ENCODE peak calls at places on chromosome 17, in eight cellular contexts. I, H, F, E, S, Q, G and A are unnamed samples.
A peak's percentile ranks its signal among the peaks of the same experiment; 100 is the strongest.

GRCh38 chr17:9181640-9182039 is 160.3 kb downstream of the NTN1 start:
- DNase-seq in I (no peak), Q (no peak), G (no peak), F (no peak), H (no peak), S (no peak), E (no peak), A (no peak)

GRCh38 chr17:73589096-73589980 is 54.9 kb downstream of the SDK2 start:
- DNase-seq in Q (no peak), I (no peak), S (no peak), E (no peak), F (no peak), H (no peak), G (no peak), A (no peak)

GRCh38 chr17:57915532-57915931 is 39.7 kb downstream of the CUEDC1 start:
- DNase-seq in Q (no peak), F (no peak), S (no peak), G (no peak), I (no peak), E (no peak), H (no peak), A (no peak)

GRCh38 chr17:496761-497586 is 144.4 kb upstream of the RPH3AL start:
- DNase-seq in F (no peak), I (no peak), Q (no peak), H (no peak), S (no peak), E (peak; percentile 68), G (no peak), A (no peak)

GRCh38 chr17:45336390-45337182 is 19.8 kb upstream of the MAP3K14 start:
- DNase-seq in G (peak; percentile 39), F (no peak), S (no peak), Q (no peak), E (no peak), H (no peak), I (no peak), A (no peak)

GRCh38 chr17:27605409-27605808 is 25.6 kb upstream of the LGALS9 start:
- DNase-seq in I (no peak), H (no peak), E (no peak), Q (no peak), S (no peak), F (no peak), G (no peak), A (no peak)

GRCh38 chr17:13626703-13627102 is 25.0 kb upstream of the HS3ST3A1 start:
- DNase-seq in I (no peak), S (no peak), E (peak; percentile 90), G (peak; percentile 8), F (no peak), H (no peak), Q (no peak), A (no peak)

GRCh38 chr17:12765544-12765943 is 23.8 kb upstream of the ARHGAP44 start:
- DNase-seq in F (no peak), H (no peak), I (no peak), S (peak; percentile 74), Q (no peak), E (peak; percentile 93), G (peak; percentile 6), A (no peak)

GRCh38 chr17:49358638-49359247 is 3.3 kb downstream of the ZNF652 start:
- DNase-seq in S (no peak), I (no peak), F (no peak), Q (no peak), H (no peak), G (no peak), E (peak; percentile 20), A (no peak)
- H3K4me1 ChIP-seq in S (peaks cover 28% of the 10 kb centered on the region), I (no peaks in the 10 kb centered on the region), F (peaks cover 56% of the 10 kb centered on the region), Q (peaks cover 53% of the 10 kb centered on the region), H (peaks cover 36% of the 10 kb centered on the region), G (peaks cover 15% of the 10 kb centered on the region), E (peaks cover 12% of the 10 kb centered on the region), A (peaks cover 28% of the 10 kb centered on the region)

GRCh38 chr17:21463204-21463661 is 87.1 kb downstream of the KCNJ12 start:
- DNase-seq in Q (no peak), E (no peak), I (no peak), H (no peak), S (no peak), F (no peak), G (no peak), A (no peak)

GRCh38 chr17:21463779-21464407 is 87.7 kb downstream of the KCNJ12 start:
- DNase-seq in F (no peak), E (peak; percentile 2), I (no peak), G (no peak), H (no peak), S (no peak), Q (no peak), A (no peak)

GRCh38 chr17:21466550-21466949 is 90.4 kb downstream of the KCNJ12 start:
- DNase-seq in H (no peak), Q (no peak), I (no peak), S (no peak), E (no peak), G (no peak), F (no peak), A (no peak)

GRCh38 chr17:21462259-21462658 is 86.1 kb downstream of the KCNJ12 start:
- DNase-seq in E (no peak), G (no peak), F (no peak), S (no peak), Q (no peak), H (no peak), I (no peak), A (no peak)

DNA sequence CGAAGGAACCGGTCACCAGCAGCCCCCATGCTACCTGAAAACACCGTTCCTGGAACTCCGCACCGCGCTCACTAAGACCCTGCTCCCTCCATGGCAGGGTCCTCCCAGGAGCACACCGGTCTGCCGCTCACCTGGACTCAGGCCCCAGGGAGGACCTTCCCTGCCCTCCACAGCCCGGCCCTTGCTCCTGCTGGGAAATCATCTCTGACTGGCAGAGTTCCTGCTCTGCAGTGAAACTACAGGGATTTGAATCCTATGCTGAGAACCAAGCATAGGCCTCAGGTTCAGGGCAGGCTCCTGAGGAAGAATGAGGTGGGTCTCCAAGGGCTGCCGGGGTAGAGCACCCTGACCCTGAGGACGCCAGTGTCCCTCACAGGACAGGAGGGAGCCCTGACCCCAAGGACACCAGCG is 88.5 kb downstream of the KCNJ12 start:
- DNase-seq in G (no peak), I (no peak), E (no peak), S (no peak), Q (no peak), H (no peak), F (no peak), A (no peak)
- H3K4me3 ChIP-seq in G (no peak overlapping the region), I (no peak overlapping the region), E (no peak overlapping the region), S (no peak overlapping the region), Q (no peak overlapping the region), H (no peak overlapping the region), F (no peak overlapping the region), A (no peak overlapping the region)

GRCh38 chr17:78180083-78180482 is 6.8 kb downstream of the TK1 start:
- DNase-seq in G (no peak), E (no peak), I (no peak), Q (no peak), S (no peak), H (no peak), F (no peak), A (no peak)
- H3K4me1 ChIP-seq in G (peaks cover 40% of the 10 kb centered on the region), E (no peaks in the 10 kb centered on the region), I (peaks cover 7% of the 10 kb centered on the region), Q (peaks cover 13% of the 10 kb centered on the region), S (peaks cover 27% of the 10 kb centered on the region), H (peaks cover 58% of the 10 kb centered on the region), F (peaks cover 27% of the 10 kb centered on the region), A (peaks cover 7% of the 10 kb centered on the region)

GRCh38 chr17:50288306-50288705 is 14.0 kb downstream of the TMEM92 start:
- DNase-seq in F (no peak), Q (no peak), S (no peak), H (no peak), G (no peak), E (no peak), I (peak; percentile 64), A (no peak)

GRCh38 chr17:50292465-50292864 is 18.2 kb downstream of the TMEM92 start:
- DNase-seq in F (no peak), I (no peak), Q (no peak), H (no peak), S (no peak), E (no peak), G (no peak), A (no peak)

GRCh38 chr17:50285941-50286340 is 11.7 kb downstream of the TMEM92 start:
- DNase-seq in I (no peak), F (no peak), E (no peak), G (no peak), S (no peak), Q (no peak), H (no peak), A (no peak)

GRCh38 chr17:50290074-50290702 is 15.9 kb downstream of the TMEM92 start:
- DNase-seq in S (peak; percentile 87), F (peak; percentile 61), E (peak; percentile 99), I (no peak), G (no peak), H (peak; percentile 72), Q (no peak), A (no peak)

GRCh38 chr17:50289268-50289667 is 15.0 kb downstream of the TMEM92 start:
- DNase-seq in Q (no peak), E (peak; percentile 56), F (no peak), S (no peak), I (no peak), G (no peak), H (no peak), A (no peak)
- H3K4me3 ChIP-seq in Q (no peak overlapping the region), E (peak overlapping the region; percentile 35), F (peak overlapping the region; percentile 17), S (peak overlapping the region; percentile 23), I (no peak overlapping the region), G (no peak overlapping the region), H (no peak overlapping the region), A (no peak overlapping the region)

DNA sequence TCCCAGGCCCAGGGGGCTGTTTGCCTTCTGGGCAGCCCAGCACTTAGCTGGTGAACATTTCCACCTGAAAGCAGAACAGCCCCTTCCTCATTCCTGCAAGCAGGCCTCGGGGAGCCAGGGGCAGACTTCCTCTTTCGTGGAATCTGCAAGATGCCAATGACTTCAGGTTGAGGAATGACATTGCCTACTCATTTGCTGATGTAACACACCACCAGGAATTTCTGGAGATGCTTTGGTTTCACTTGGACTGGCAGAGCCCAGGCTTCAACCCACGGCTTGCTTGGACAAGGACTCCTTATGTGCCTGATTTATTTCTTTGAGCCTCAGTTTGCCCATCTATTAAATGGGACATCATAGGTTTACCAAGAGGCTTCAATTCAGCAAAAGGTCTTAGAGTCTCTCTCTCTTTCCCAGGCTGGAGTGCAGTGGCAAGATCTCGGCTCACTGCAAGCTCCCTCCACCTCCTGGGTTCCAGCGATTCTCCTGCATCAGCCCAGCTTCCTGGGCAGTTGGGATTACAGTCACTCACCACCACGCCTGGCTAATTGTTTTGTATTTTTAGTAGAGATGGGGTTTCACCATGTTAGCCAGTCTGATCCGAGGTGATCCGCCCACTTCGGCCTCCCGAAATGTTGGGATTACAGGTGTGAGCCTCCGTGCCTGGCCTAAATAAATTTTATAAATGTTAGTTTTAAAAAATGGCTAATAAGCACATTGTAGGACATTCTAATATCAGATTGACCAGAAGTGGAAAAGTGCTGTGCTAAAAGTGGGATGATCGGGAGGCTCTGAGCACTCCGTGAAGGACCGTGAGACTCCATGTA is 874 bp upstream of the NLRP1 start:
- DNase-seq in I (no peak), E (peak; percentile 93), F (peak; percentile 26), S (no peak), Q (no peak), H (no peak), G (no peak), A (no peak)
- H3K4me1 ChIP-seq in I (no peaks in the 10 kb centered on the region), E (peaks cover 16% of the 10 kb centered on the region), F (peaks cover 53% of the 10 kb centered on the region), S (peaks cover 15% of the 10 kb centered on the region), Q (peaks cover 63% of the 10 kb centered on the region), H (no peaks in the 10 kb centered on the region), G (no peaks in the 10 kb centered on the region), A (peaks cover 57% of the 10 kb centered on the region)